ENCODE peak calls at places on chromosome 4, in nine cellular contexts. T is adipocyte, W is astrocyte of the spinal cord, S is hepatocyte, A is bronchial epithelial cell, K is HFF-Myc, Z is neuronal stem cell, Q is aorta, M is prostate gland. C is an unnamed sample.

GRCh38 chr4:17111959-17112659 is 213.7 kb upstream of the LDB2 start:
- DNase-seq in K (no peak), A (no peak), S (peak), Q (no peak), T (no peak), Z (peak), M (no peak), W (no peak), C (peak)

GRCh38 chr4:140976768-140977167 is 156.5 kb downstream of the RNF150 start:
- DNase-seq in K (no peak), M (no peak), S (no peak), A (no peak), W (no peak), Q (no peak), Z (no peak), T (no peak), C (no peak)

GRCh38 chr4:8710946-8711345 is 118.4 kb downstream of the CPZ start:
- DNase-seq in Q (no peak), K (no peak), M (no peak), T (no peak), A (no peak), Z (no peak), W (no peak), S (no peak), C (no peak)

GRCh38 chr4:28211714-28212470 is 1351.3 kb downstream of the STIM2 start:
- DNase-seq in T (peak), K (no peak), W (no peak), M (no peak), Z (no peak), S (no peak), Q (no peak), A (no peak), C (no peak)

GRCh38 chr4:83369825-83370639 is 35.4 kb upstream of the HPSE start:
- DNase-seq in W (no peak), S (peak), M (no peak), Z (no peak), A (no peak), Q (no peak), T (no peak), K (no peak), C (peak)

GRCh38 chr4:150242820-150243458 is 164.7 kb downstream of the DCLK2 start:
- DNase-seq in A (peak), M (no peak), K (no peak), W (peak), Q (no peak), S (peak), T (peak), Z (peak), C (peak)

GRCh38 chr4:8911311-8912088 is 39.9 kb upstream of the HMX1 start:
- DNase-seq in Q (peak), S (peak), W (no peak), A (no peak), M (no peak), T (peak), K (peak), Z (no peak), C (peak)

GRCh38 chr4:159097785-159098184 is 5.1 kb upstream of the RAPGEF2 start:
- DNase-seq in K (no peak), T (no peak), W (no peak), Z (no peak), Q (no peak), A (no peak), S (peak), M (no peak), C (no peak)

GRCh38 chr4:88659061-88659889 is 38.4 kb downstream of the NAP1L5 start:
- DNase-seq in W (peak), K (peak), S (peak), Z (peak), Q (peak), M (peak), A (peak), T (peak), C (peak)

GRCh38 chr4:6372649-6373525 is 99.5 kb downstream of the PPP2R2C start:
- DNase-seq in S (peak), T (peak), W (no peak), M (no peak), Z (peak), Q (no peak), A (peak), K (no peak), C (peak)

GRCh38 chr4:179097741-179098140 is 1655.5 kb upstream of the AGA start:
- DNase-seq in S (peak), M (no peak), W (peak), K (no peak), T (peak), Z (peak), A (no peak), Q (no peak), C (peak)

GRCh38 chr4:70754470-70754869 is 32.7 kb downstream of the RUFY3 start:
- DNase-seq in Z (no peak), M (no peak), T (no peak), S (no peak), K (no peak), Q (no peak), A (no peak), W (no peak), C (no peak)

GRCh38 chr4:2343476-2343875 is 75.0 kb downstream of the ZFYVE28 start:
- DNase-seq in M (no peak), T (no peak), W (no peak), S (no peak), Q (no peak), K (no peak), Z (no peak), A (no peak), C (no peak)

GRCh38 chr4:87121332-87122065 is 98.9 kb downstream of the KLHL8 start:
- DNase-seq in M (peak), T (peak), Q (no peak), S (no peak), Z (no peak), A (peak), K (no peak), W (peak), C (no peak)

GRCh38 chr4:6355052-6355451 is 85.4 kb downstream of the WFS1 start:
- DNase-seq in Q (no peak), W (no peak), T (no peak), M (no peak), S (no peak), K (no peak), Z (no peak), A (no peak), C (peak)

GRCh38 chr4:94411296-94411695 is 40.4 kb upstream of the PDLIM5 start:
- DNase-seq in W (no peak), S (no peak), K (no peak), A (no peak), T (no peak), Z (no peak), M (no peak), Q (no peak), C (no peak)

GRCh38 chr4:157014621-157015591 is 43.3 kb upstream of the PDGFC start:
- DNase-seq in K (peak), S (peak), M (no peak), W (peak), A (peak), T (peak), Q (no peak), Z (no peak), C (no peak)

GRCh38 chr4:169899295-169899694 is 126.9 kb downstream of the MFAP3L start:
- DNase-seq in T (no peak), Z (no peak), K (no peak), W (peak), S (no peak), A (peak), Q (no peak), M (no peak), C (no peak)

GRCh38 chr4:4269856-4270255 is 20.1 kb downstream of the LYAR start:
- DNase-seq in K (no peak), W (peak), M (no peak), S (no peak), Q (no peak), T (no peak), A (peak), Z (no peak), C (peak)

GRCh38 chr4:38190717-38191178 is 230.6 kb downstream of the PTTG2 start:
- DNase-seq in M (no peak), S (no peak), Q (peak), W (peak), T (peak), Z (no peak), A (no peak), K (peak), C (no peak)

GRCh38 chr4:98891533-98892337 is 37.2 kb downstream of the EIF4E start:
- DNase-seq in Z (no peak), T (peak), W (no peak), M (no peak), K (no peak), S (no peak), A (no peak), Q (no peak), C (no peak)

GRCh38 chr4:156892695-156893211 is 78.8 kb downstream of the PDGFC start:
- DNase-seq in Q (no peak), S (no peak), W (no peak), K (no peak), Z (no peak), M (no peak), A (peak), T (no peak), C (no peak)

GRCh38 chr4:181933471-181933870 is 309.7 kb upstream of the TENM3 start:
- DNase-seq in K (no peak), T (no peak), W (no peak), Z (no peak), S (no peak), Q (no peak), A (no peak), M (no peak), C (no peak)

GRCh38 chr4:26762650-26763049 is 98.0 kb upstream of the STIM2 start:
- DNase-seq in Z (no peak), M (no peak), K (no peak), T (no peak), S (no peak), W (no peak), A (peak), Q (no peak), C (no peak)

GRCh38 chr4:83029688-83030087 is 5.3 kb upstream of the COPS4 start:
- DNase-seq in S (no peak), A (no peak), Q (no peak), K (no peak), M (no peak), T (no peak), Z (no peak), W (no peak), C (no peak)

GRCh38 chr4:41644288-41644914 is 104.1 kb downstream of the PHOX2B start:
- DNase-seq in Q (peak), M (peak), T (peak), S (peak), A (peak), Z (peak), W (peak), K (peak), C (no peak)

GRCh38 chr4:83115000-83115399 is 471 bp upstream of the PLAC8 start:
- DNase-seq in Q (no peak), T (peak), Z (no peak), M (no peak), A (peak), K (no peak), W (peak), S (no peak), C (no peak)

GRCh38 chr4:4427478-4427870 is 40.6 kb downstream of the NSG1 start:
- DNase-seq in Z (no peak), K (no peak), A (no peak), M (no peak), W (peak), Q (no peak), S (no peak), T (no peak), C (no peak)

GRCh38 chr4:33270403-33270802 is 2550.2 kb downstream of the PCDH7 start:
- DNase-seq in W (no peak), M (no peak), K (no peak), A (no peak), Z (no peak), S (no peak), T (no peak), Q (no peak), C (no peak)

GRCh38 chr4:155616112-155616511 is 50.5 kb upstream of the GUCY1A1 start:
- DNase-seq in A (no peak), Z (no peak), W (no peak), S (no peak), M (no peak), K (no peak), T (peak), Q (no peak), C (no peak)

GRCh38 chr4:26326791-26327190 is 6.0 kb downstream of the RBPJ start:
- DNase-seq in M (no peak), K (peak), Q (no peak), T (peak), Z (no peak), A (peak), S (no peak), W (peak), C (peak)

GRCh38 chr4:3867403-3868100 is 101.4 kb downstream of the ADRA2C start:
- DNase-seq in S (no peak), M (no peak), A (no peak), T (no peak), Q (no peak), Z (no peak), K (no peak), W (no peak), C (no peak)

GRCh38 chr4:6463311-6464289 is 8.8 kb downstream of the PPP2R2C start:
- DNase-seq in S (no peak), T (no peak), M (no peak), K (no peak), Z (no peak), W (no peak), A (no peak), Q (no peak), C (no peak)

GRCh38 chr4:123547818-123548200 is 151.2 kb downstream of the SPRY1 start:
- DNase-seq in K (no peak), Z (no peak), M (no peak), T (no peak), W (no peak), A (no peak), S (no peak), Q (no peak), C (no peak)
- H3K4me3 ChIP-seq in K (no peak), Z (no peak), M (no peak), T (no peak), W (no peak), A (no peak), S (no peak), Q (no peak), C (no peak)

GRCh38 chr4:172725581-172725980 is 443.0 kb upstream of the GALNT7 start:
- DNase-seq in S (no peak), A (peak), K (no peak), Q (no peak), T (no peak), M (no peak), Z (no peak), W (no peak), C (no peak)
- H3K4me3 ChIP-seq in S (no peak), A (no peak), K (no peak), Q (no peak), T (no peak), M (no peak), Z (no peak), W (no peak), C (no peak)

GRCh38 chr4:109803924-109804571 is 2.2 kb upstream of the CFI start:
- DNase-seq in M (peak), Z (peak), A (peak), S (peak), W (peak), Q (no peak), T (peak), K (peak), C (peak)

GRCh38 chr4:109798866-109799265 is 2.9 kb downstream of the CFI start:
- DNase-seq in K (no peak), A (no peak), M (no peak), T (no peak), Z (no peak), Q (no peak), S (no peak), W (no peak), C (no peak)

GRCh38 chr4:109801895-109802319 is at the start of gene CFI:
- DNase-seq in Q (no peak), S (peak), W (peak), K (peak), M (no peak), Z (no peak), A (peak), T (peak), C (no peak)

GRCh38 chr4:109801099-109801789 is 555 bp downstream of the CFI start:
- DNase-seq in S (no peak), Z (no peak), T (no peak), K (no peak), M (no peak), Q (no peak), W (peak), A (no peak), C (no peak)
- H3K4me3 ChIP-seq in S (peak), Z (no peak), T (peak), K (no peak), M (no peak), Q (no peak), W (peak), A (no peak), C (no peak)

GRCh38 chr4:10096201-10096975 is 20.2 kb downstream of the WDR1 start:
- DNase-seq in M (no peak), Z (no peak), A (peak), K (peak), S (peak), T (peak), W (peak), Q (peak), C (peak)
- H3K4me3 ChIP-seq in M (no peak), Z (no peak), A (no peak), K (no peak), S (no peak), T (peak), W (no peak), Q (no peak), C (no peak)

GRCh38 chr4:75723802-75724065 is 643 bp upstream of the USO1 start:
- DNase-seq in T (no peak), W (no peak), K (no peak), Q (no peak), A (no peak), Z (no peak), S (no peak), M (no peak), C (no peak)

GRCh38 chr4:75723117-75723801 is 1.1 kb upstream of the USO1 start:
- DNase-seq in Z (no peak), W (peak), Q (no peak), K (no peak), A (peak), S (peak), T (peak), M (no peak), C (peak)

GRCh38 chr4:75724867-75725724 is 719 bp downstream of the USO1 start:
- DNase-seq in K (no peak), M (peak), Z (peak), T (peak), S (peak), A (peak), Q (peak), W (peak), C (peak)

GRCh38 chr4:75724066-75724866 is at the start of gene USO1:
- DNase-seq in Q (peak), A (peak), T (peak), Z (peak), M (peak), W (peak), K (peak), S (peak), C (peak)

DNA sequence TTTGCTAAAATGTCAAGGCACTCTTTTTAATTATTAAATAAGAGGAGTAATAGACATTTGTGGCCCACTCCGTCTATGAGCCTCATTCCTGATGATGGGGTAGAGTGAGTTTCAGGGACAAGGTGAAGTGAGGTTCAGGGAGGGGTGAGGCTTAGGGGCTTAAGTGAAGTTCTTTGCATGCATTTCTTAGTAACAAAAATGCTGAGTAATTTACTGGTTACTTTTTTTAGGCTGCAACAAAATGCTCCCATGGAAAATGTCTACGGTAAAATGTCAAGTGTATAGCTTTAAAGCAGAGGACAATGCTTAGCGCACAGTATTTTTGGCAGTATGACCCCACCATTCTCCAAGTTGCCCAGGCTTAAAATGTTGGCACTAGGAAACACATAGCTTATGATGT is 2.0 kb upstream of the USO1 start:
- DNase-seq in K (no peak), M (no peak), A (no peak), W (no peak), Q (no peak), S (no peak), Z (no peak), T (no peak), C (no peak)
- H3K4me3 ChIP-seq in K (peak), M (no peak), A (no peak), W (no peak), Q (no peak), S (no peak), Z (no peak), T (no peak), C (peak)

C was measured in NB4.